ENCODE peak calls at places on chromosomes 3 and 15, in nine cellular contexts. O is H9; D is RPMI8226; N is HTR-8/SVneo; Q is stimulated activated naive B cell treated with anti-CD40 and anti-IgM and Interleukin-4, amounts not matched to agents 10 μg/mL and 1 μg/mL and 100 μg/mL, for 72 hours; M is stimulated activated CD8-positive, alpha-beta memory T cell treated with anti-CD3 and anti-CD28 coated beads, Interleukin-2, amount 100 ng/mL, for 48 hours; T is ACHN; P is A673; Z is kidney glomerular epithelial cell. C is an unnamed sample.

GRCh38 chr3:17546500-17546899 is 195.9 kb downstream of the TBC1D5 start:
- DNase-seq in O (no peak), D (no peak), N (no peak), Q (no peak), M (no peak), T (no peak), P (peak), Z (no peak), C (no peak)

GRCh38 chr3:136989781-136990524 is 32.2 kb downstream of the IL20RB start:
- DNase-seq in O (no peak), D (no peak), N (no peak), Q (no peak), M (no peak), T (no peak), P (no peak), Z (no peak), C (no peak)

GRCh38 chr3:78908236-78908635 is 859.6 kb downstream of the ROBO1 start:
- DNase-seq in O (no peak), D (no peak), N (no peak), Q (no peak), M (no peak), T (no peak), P (no peak), Z (no peak), C (no peak)

GRCh38 chr15:52183562-52184173 is 7.5 kb downstream of the GNB5 start:
- DNase-seq in O (no peak), D (peak), N (peak), Q (no peak), M (no peak), T (no peak), P (no peak), Z (peak), C (peak)

GRCh38 chr3:8712045-8712870 is 21.3 kb upstream of the CAV3 start:
- DNase-seq in O (no peak), D (peak), N (no peak), Q (no peak), M (no peak), T (peak), P (peak), Z (no peak), C (no peak)

GRCh38 chr15:51801391-51801835 is 28.0 kb upstream of the TMOD3 start:
- DNase-seq in O (peak), D (peak), N (peak), Q (no peak), M (peak), T (peak), P (peak), Z (no peak), C (peak)

GRCh38 chr3:70072180-70072579 is 72.6 kb downstream of the SAMMSON start:
- DNase-seq in O (no peak), D (no peak), N (no peak), Q (no peak), M (no peak), T (no peak), P (no peak), Z (no peak), C (no peak)

GRCh38 chr15:31265090-31265870 is 61.4 kb upstream of the KLF13 start:
- DNase-seq in O (peak), D (no peak), N (no peak), Q (no peak), M (no peak), T (no peak), P (no peak), Z (no peak), C (no peak)

GRCh38 chr3:5464684-5465083 is 277.2 kb downstream of the EDEM1 start:
- DNase-seq in O (no peak), D (no peak), N (no peak), Q (no peak), M (no peak), T (no peak), P (no peak), Z (no peak), C (no peak)

GRCh38 chr15:69305204-69305931 is 6.7 kb downstream of the PAQR5 start:
- DNase-seq in O (no peak), D (no peak), N (peak), Q (no peak), M (no peak), T (peak), P (peak), Z (peak), C (peak)

GRCh38 chr3:143957447-143957846 is 14.2 kb upstream of the DIPK2A start:
- DNase-seq in O (no peak), D (no peak), N (no peak), Q (no peak), M (no peak), T (no peak), P (no peak), Z (no peak), C (no peak)

GRCh38 chr3:44439499-44440295 is 37.8 kb downstream of the ZNF445 start:
- DNase-seq in O (no peak), D (peak), N (no peak), Q (peak), M (peak), T (no peak), P (peak), Z (no peak), C (no peak)

C was measured in A549.